ENCODE peak calls at places on chromosomes 4 and X, in seven cellular contexts. S is upper lobe of right lung, Z is psoas muscle, L is RWPE2, N is left ventricle myocardium inferior, C is left lung, J is A549. X is an unnamed sample.

GRCh38 chr4:948101-948935 is 16.1 kb downstream of the TMEM175 start:
- DNase-seq in S (peak; percentile 60), Z (no peak), L (no peak), N (no peak), C (peak; percentile 21), J (no peak), X (no peak)

GRCh38 chr4:147492761-147493160 is 11.9 kb downstream of the EDNRA start:
- DNase-seq in S (no peak), Z (no peak), L (no peak), N (peak; percentile 33), C (no peak), J (no peak), X (no peak)

GRCh38 chr4:127505203-127505602 is 127.6 kb upstream of the INTU start:
- DNase-seq in S (no peak), Z (no peak), L (no peak), N (no peak), C (no peak), J (no peak), X (peak; percentile 47)

GRCh38 chr4:2462218-2462991 is 6.5 kb upstream of the RNF4 start:
- DNase-seq in S (peak; percentile 82), Z (peak; percentile 73), L (no peak), N (peak; percentile 74), C (peak; percentile 59), J (peak; percentile 65), X (peak; percentile 86)

GRCh38 chr4:139242511-139243051 is 37.4 kb downstream of the MGARP start:
- DNase-seq in S (no peak), Z (no peak), L (peak; percentile 74), N (no peak), C (no peak), J (no peak), X (no peak)

GRCh38 chr4:44448548-44449443 is at the start of gene KCTD8:
- DNase-seq in S (peak; percentile 87), Z (peak; percentile 89), L (peak; percentile 71), N (peak; percentile 85), C (peak; percentile 80), J (peak; percentile 77), X (peak; percentile 90)

GRCh38 chrX:80014141-80014940 is at the start of gene TBX22:
- DNase-seq in S (no peak), Z (no peak), L (no peak), N (no peak), C (no peak), J (no peak), X (no peak)

GRCh38 chr4:64465263-64465662 is 56.0 kb upstream of the TECRL start:
- DNase-seq in S (no peak), Z (no peak), L (no peak), N (no peak), C (no peak), J (peak; percentile 3), X (no peak)

GRCh38 chrX:39984191-39984956 is 113.4 kb downstream of the BCOR start:
- DNase-seq in S (no peak), Z (no peak), L (no peak), N (no peak), C (no peak), J (no peak), X (peak; percentile 31)

GRCh38 chrX:67781132-67781531 is 237.3 kb downstream of the AR start:
- DNase-seq in S (no peak), Z (no peak), L (no peak), N (no peak), C (no peak), J (peak; percentile 2), X (no peak)

GRCh38 chr4:8610858-8611610 is 18.5 kb downstream of the CPZ start:
- DNase-seq in S (no peak), Z (no peak), L (no peak), N (peak; percentile 52), C (no peak), J (no peak), X (no peak)

GRCh38 chrX:48665991-48666390 is 17.6 kb upstream of the WAS start:
- DNase-seq in S (no peak), Z (no peak), L (no peak), N (no peak), C (no peak), J (no peak), X (no peak)

GRCh38 chrX:1589356-1590130 is 1.9 kb upstream of the AKAP17A start:
- DNase-seq in S (peak; percentile 18), Z (no peak), L (no peak), N (no peak), C (no peak), J (no peak), X (no peak)

GRCh38 chr4:38717604-38718003 is 53.6 kb downstream of the KLF3 start:
- DNase-seq in S (no peak), Z (no peak), L (no peak), N (no peak), C (no peak), J (no peak), X (no peak)

GRCh38 chr4:2424581-2424980 is 5.8 kb downstream of the CFAP99 start:
- DNase-seq in S (peak; percentile 53), Z (no peak), L (peak; percentile 43), N (no peak), C (no peak), J (no peak), X (no peak)

GRCh38 chr4:13535708-13536361 is 8.5 kb downstream of the NKX3-2 start:
- DNase-seq in S (peak; percentile 53), Z (no peak), L (no peak), N (no peak), C (no peak), J (no peak), X (no peak)

GRCh38 chr4:161992317-161992716 is 171.5 kb downstream of the FSTL5 start:
- DNase-seq in S (no peak), Z (no peak), L (no peak), N (no peak), C (no peak), J (no peak), X (no peak)

GRCh38 chr4:123338715-123339114 is 57.9 kb upstream of the SPRY1 start:
- DNase-seq in S (no peak), Z (no peak), L (no peak), N (no peak), C (no peak), J (no peak), X (no peak)

GRCh38 chr4:38730830-38731646 is 51.8 kb downstream of the TLR10 start:
- DNase-seq in S (peak; percentile 88), Z (peak; percentile 80), L (no peak), N (peak; percentile 79), C (peak; percentile 86), J (peak; percentile 64), X (peak; percentile 84)

GRCh38 chrX:74420194-74421035 is 878 bp upstream of the SLC16A2 start:
- DNase-seq in S (peak; percentile 79), Z (peak; percentile 75), L (peak; percentile 68), N (peak; percentile 75), C (peak; percentile 64), J (peak; percentile 64), X (peak; percentile 35)

GRCh38 chr4:52250124-52250523 is 199.0 kb downstream of the SPATA18 start:
- DNase-seq in S (no peak), Z (no peak), L (no peak), N (peak; percentile 19), C (no peak), J (no peak), X (peak; percentile 73)

GRCh38 chr4:26916195-26916594 is 55.6 kb downstream of the STIM2 start:
- DNase-seq in S (no peak), Z (no peak), L (no peak), N (no peak), C (no peak), J (no peak), X (peak; percentile 66)

GRCh38 chr4:174873931-174874330 is 44.2 kb upstream of the ADAM29 start:
- DNase-seq in S (no peak), Z (no peak), L (no peak), N (no peak), C (no peak), J (peak; percentile 7), X (peak; percentile 28)

DNA sequence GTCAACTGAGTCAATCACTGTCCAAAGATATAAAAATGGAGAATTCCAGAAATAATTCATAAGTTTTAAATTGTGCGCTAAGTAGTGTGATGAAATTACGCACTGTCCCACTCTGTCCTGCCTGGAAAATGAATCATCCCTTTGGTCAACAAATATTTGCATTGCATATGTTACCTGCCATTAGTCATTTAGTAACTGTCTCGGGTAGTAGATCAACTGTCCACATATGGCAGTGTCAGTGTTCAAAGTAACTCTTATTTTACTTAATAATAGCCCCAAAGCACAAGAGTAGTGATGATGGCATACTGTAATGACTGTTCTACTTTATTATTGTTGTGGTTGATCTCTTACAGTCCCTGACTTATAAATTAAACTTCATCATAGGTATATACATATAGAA is 3.4 kb downstream of the YTHDC1 start:
- DNase-seq in S (no peak), Z (no peak), L (no peak), N (no peak), C (no peak), J (peak; percentile 34), X (no peak)
- H3K4me3 ChIP-seq in S (no peak overlapping the region), Z (peak overlapping the region; percentile 96), L (peak overlapping the region; percentile 94), N (peak overlapping the region; percentile 94), C (no peak overlapping the region), J (peak overlapping the region; percentile 3), X (no peak overlapping the region)

GRCh38 chr4:143389543-143390195 is 53.0 kb downstream of the GAB1 start:
- DNase-seq in S (no peak), Z (no peak), L (no peak), N (no peak), C (no peak), J (no peak), X (no peak)
- H3K4me1 ChIP-seq in S (peaks cover 65% of the 10 kb centered on the region), Z (peaks cover 85% of the 10 kb centered on the region), L (peaks cover 21% of the 10 kb centered on the region), N (peaks cover 97% of the 10 kb centered on the region), C (peaks cover 73% of the 10 kb centered on the region), J (peaks cover 22% of the 10 kb centered on the region), X (no peaks in the 10 kb centered on the region)

DNA sequence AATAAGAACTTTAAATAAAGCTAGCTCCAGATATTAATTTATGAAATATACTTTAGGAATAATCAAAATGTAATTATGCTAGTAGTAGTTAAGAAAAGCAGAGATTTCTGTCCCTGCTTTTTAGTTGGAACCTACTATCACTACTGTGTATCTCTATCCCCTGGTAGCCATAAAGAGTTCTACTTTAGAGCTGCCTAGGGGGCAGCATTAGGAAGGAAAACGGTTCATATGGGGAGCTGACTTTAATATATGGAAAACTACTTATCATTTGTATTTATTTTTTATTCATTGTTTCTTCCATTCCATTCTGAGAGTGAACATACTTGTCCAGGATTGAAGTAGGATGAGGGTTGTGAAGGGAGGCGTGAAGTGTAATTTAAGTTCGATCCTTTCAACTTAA is 40.9 kb downstream of the CPEB2 start:
- DNase-seq in S (no peak), Z (no peak), L (no peak), N (no peak), C (no peak), J (peak; percentile 7), X (peak; percentile 14)
- TF ChIP-seq CTCF in S (no peak), Z (no peak), L (peak; percentile 43), N (no peak), C (no peak), J (peak; percentile 29), X (peak; percentile 64)

GRCh38 chrX:133005038-133005437 is 46.6 kb upstream of the HS6ST2 start:
- DNase-seq in S (no peak), Z (no peak), L (no peak), N (no peak), C (no peak), J (no peak), X (no peak)

GRCh38 chrX:133007458-133007857 is 49.0 kb upstream of the HS6ST2 start:
- DNase-seq in S (no peak), Z (no peak), L (no peak), N (no peak), C (no peak), J (no peak), X (no peak)

DNA sequence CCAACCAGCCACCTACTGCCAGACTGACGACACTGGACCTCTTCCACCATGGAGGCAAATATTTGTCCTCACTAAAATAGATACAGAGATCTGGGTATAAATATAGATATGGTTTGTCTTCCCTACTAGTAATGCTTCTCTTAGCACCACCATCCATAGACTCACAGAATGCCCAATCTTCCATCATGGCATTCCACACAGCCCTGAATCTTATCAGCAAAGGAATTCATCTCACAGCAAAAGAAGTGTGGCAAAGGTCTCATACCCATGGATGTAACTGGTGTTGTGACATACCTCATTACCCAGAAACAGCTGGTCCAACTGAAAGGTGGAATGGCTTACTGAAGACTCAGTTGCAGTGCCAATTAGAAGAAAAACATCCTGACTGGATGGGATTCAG is 47.2 kb upstream of the HS6ST2 start:
- DNase-seq in S (no peak), Z (no peak), L (no peak), N (no peak), C (no peak), J (no peak), X (no peak)
- H3K4me3 ChIP-seq in S (no peak overlapping the region), Z (no peak overlapping the region), L (no peak overlapping the region), N (no peak overlapping the region), C (no peak overlapping the region), J (no peak overlapping the region), X (no peak overlapping the region)

X was measured in BE2C.